ENCODE peak calls at places on chromosome 9, in seven cellular contexts. One of them, this sample, is unnamed. For H3K4me1, the result is how much of the 10 kb centered on the place peaks cover.

GRCh38 chr9:137448569-137448962 is 7.4 kb upstream of the ENTPD8 start:
- DNase-seq in left lung: no peak
- DNase-seq in PC-3: no peak
- DNase-seq in uterus: no peak
- DNase-seq in A549: no peak
- DNase-seq in adipocyte: no peak
- DNase-seq in adrenal gland: no peak
- DNase-seq in this sample: no peak

GRCh38 chr9:71271602-71272001 is 150.2 kb upstream of the TRPM3 start:
- DNase-seq in left lung: no peak
- DNase-seq in PC-3: no peak
- DNase-seq in uterus: no peak
- DNase-seq in A549: no peak
- DNase-seq in adipocyte: no peak
- DNase-seq in adrenal gland: no peak
- DNase-seq in this sample: no peak

GRCh38 chr9:81906656-81907055 is 21.6 kb upstream of the SPATA31D4 start:
- DNase-seq in left lung: no peak
- DNase-seq in PC-3: peak
- DNase-seq in uterus: no peak
- DNase-seq in A549: no peak
- DNase-seq in adipocyte: peak
- DNase-seq in adrenal gland: no peak
- DNase-seq in this sample: peak

GRCh38 chr9:126027566-126027965 is 280.4 kb downstream of the PBX3 start:
- DNase-seq in left lung: no peak
- DNase-seq in PC-3: no peak
- DNase-seq in uterus: no peak
- DNase-seq in A549: no peak
- DNase-seq in adipocyte: no peak
- DNase-seq in adrenal gland: no peak
- DNase-seq in this sample: no peak

GRCh38 chr9:1875921-1876448 is 139.2 kb upstream of the SMARCA2 start:
- DNase-seq in left lung: no peak
- DNase-seq in PC-3: no peak
- DNase-seq in uterus: no peak
- DNase-seq in A549: no peak
- DNase-seq in adipocyte: no peak
- DNase-seq in adrenal gland: no peak
- DNase-seq in this sample: no peak

GRCh38 chr9:93119703-93119952 is 14.4 kb downstream of the NINJ1 start:
- DNase-seq in left lung: no peak
- DNase-seq in PC-3: no peak
- DNase-seq in uterus: no peak
- DNase-seq in A549: no peak
- DNase-seq in adipocyte: no peak
- DNase-seq in adrenal gland: no peak
- DNase-seq in this sample: no peak

GRCh38 chr9:76425677-76426453 is 31.6 kb upstream of the RFK start:
- DNase-seq in left lung: no peak
- DNase-seq in PC-3: no peak
- DNase-seq in uterus: no peak
- DNase-seq in A549: no peak
- DNase-seq in adipocyte: no peak
- DNase-seq in adrenal gland: no peak
- DNase-seq in this sample: no peak

GRCh38 chr9:132609184-132609583 is 26.8 kb downstream of the BARHL1 start:
- DNase-seq in left lung: no peak
- DNase-seq in PC-3: no peak
- DNase-seq in uterus: no peak
- DNase-seq in A549: no peak
- DNase-seq in adipocyte: no peak
- DNase-seq in adrenal gland: no peak
- DNase-seq in this sample: no peak

GRCh38 chr9:16131269-16131668 is 578.4 kb downstream of the CCDC171 start:
- DNase-seq in left lung: no peak
- DNase-seq in PC-3: peak
- DNase-seq in uterus: no peak
- DNase-seq in A549: peak
- DNase-seq in adipocyte: no peak
- DNase-seq in adrenal gland: no peak
- DNase-seq in this sample: peak

GRCh38 chr9:115989816-115990215 is 163.8 kb upstream of the PAPPA start:
- DNase-seq in left lung: no peak
- DNase-seq in PC-3: no peak
- DNase-seq in uterus: no peak
- DNase-seq in A549: no peak
- DNase-seq in adipocyte: no peak
- DNase-seq in adrenal gland: no peak
- DNase-seq in this sample: no peak

GRCh38 chr9:34957492-34958410 is at the start of gene PHF24:
- DNase-seq in left lung: no peak
- DNase-seq in PC-3: no peak
- DNase-seq in uterus: no peak
- DNase-seq in A549: no peak
- DNase-seq in adipocyte: peak
- DNase-seq in adrenal gland: no peak
- DNase-seq in this sample: no peak

GRCh38 chr9:99023831-99024230 is 80.1 kb downstream of the COL15A1 start:
- DNase-seq in left lung: no peak
- DNase-seq in PC-3: no peak
- DNase-seq in uterus: peak
- DNase-seq in A549: no peak
- DNase-seq in adipocyte: peak
- DNase-seq in adrenal gland: no peak
- DNase-seq in this sample: peak

GRCh38 chr9:24051587-24051986 is 225.5 kb upstream of the ELAVL2 start:
- DNase-seq in left lung: no peak
- DNase-seq in PC-3: peak
- DNase-seq in uterus: no peak
- DNase-seq in A549: no peak
- DNase-seq in adipocyte: no peak
- DNase-seq in adrenal gland: no peak
- DNase-seq in this sample: no peak

GRCh38 chr9:76868897-76869296 is 37.0 kb downstream of the PRUNE2 start:
- DNase-seq in left lung: no peak
- DNase-seq in PC-3: no peak
- DNase-seq in uterus: no peak
- DNase-seq in A549: no peak
- DNase-seq in adipocyte: no peak
- DNase-seq in adrenal gland: no peak
- DNase-seq in this sample: peak

GRCh38 chr9:31608413-31608812 is 776.0 kb upstream of the ACO1 start:
- DNase-seq in left lung: no peak
- DNase-seq in PC-3: peak
- DNase-seq in uterus: no peak
- DNase-seq in A549: no peak
- DNase-seq in adipocyte: peak
- DNase-seq in adrenal gland: no peak
- DNase-seq in this sample: peak

GRCh38 chr9:22097712-22098111 is 88.6 kb upstream of the CDKN2B start:
- DNase-seq in left lung: no peak
- DNase-seq in PC-3: peak
- DNase-seq in uterus: no peak
- DNase-seq in A549: no peak
- DNase-seq in adipocyte: peak
- DNase-seq in adrenal gland: peak
- DNase-seq in this sample: peak

GRCh38 chr9:74391816-74392215 is 105.3 kb upstream of the RORB start:
- DNase-seq in left lung: no peak
- DNase-seq in PC-3: no peak
- DNase-seq in uterus: no peak
- DNase-seq in A549: no peak
- DNase-seq in adipocyte: no peak
- DNase-seq in adrenal gland: no peak
- DNase-seq in this sample: no peak

GRCh38 chr9:93662952-93663572 is 86.7 kb downstream of the PHF2 start:
- DNase-seq in left lung: peak
- DNase-seq in PC-3: no peak
- DNase-seq in uterus: no peak
- DNase-seq in A549: no peak
- DNase-seq in adipocyte: no peak
- DNase-seq in adrenal gland: no peak
- DNase-seq in this sample: no peak

GRCh38 chr9:93209097-93209496 is 25.2 kb downstream of the WNK2 start:
- DNase-seq in left lung: no peak
- DNase-seq in PC-3: no peak
- DNase-seq in uterus: no peak
- DNase-seq in A549: no peak
- DNase-seq in adipocyte: no peak
- DNase-seq in adrenal gland: no peak
- DNase-seq in this sample: no peak

DNA sequence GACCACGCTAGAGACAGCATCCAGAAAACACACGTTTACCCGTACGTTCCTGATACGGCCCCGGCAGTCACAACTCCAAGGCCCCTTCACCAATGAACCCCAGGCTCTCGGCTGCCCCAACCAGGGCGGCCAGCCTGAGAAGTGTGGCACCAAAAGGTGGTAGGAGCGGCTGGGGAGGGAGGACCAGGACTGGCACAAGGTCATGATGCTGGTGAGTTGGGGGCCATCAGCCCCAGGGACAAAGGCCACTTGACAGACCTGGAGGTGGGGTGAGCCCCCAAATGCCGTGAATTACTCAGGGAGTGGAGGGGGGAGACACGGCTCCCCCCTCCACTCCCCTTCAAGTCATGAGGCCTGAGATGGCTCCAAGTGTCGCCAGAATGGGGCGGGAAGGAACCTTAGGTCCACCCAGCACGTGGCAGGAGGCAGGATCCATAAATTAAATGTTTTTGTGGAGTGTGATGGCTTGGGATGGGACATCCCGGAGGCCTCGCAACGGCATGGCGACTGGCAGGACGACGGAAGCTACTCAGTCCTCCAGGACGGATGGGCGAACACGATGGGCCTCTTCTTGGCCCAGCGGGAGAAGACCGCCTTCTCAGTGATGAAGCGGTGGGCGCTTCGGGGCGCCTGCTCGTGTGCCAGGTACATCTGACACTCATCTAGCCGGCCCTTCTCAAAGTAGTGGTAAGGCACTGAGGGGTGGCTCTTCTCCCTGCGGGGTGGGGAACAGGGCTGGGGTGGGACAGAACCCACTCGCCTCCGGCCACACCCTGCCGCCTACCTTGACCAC is 8.7 kb upstream of the ST6GALNAC6 start:
- DNase-seq in left lung: no peak
- DNase-seq in PC-3: no peak
- DNase-seq in uterus: no peak
- DNase-seq in A549: no peak
- DNase-seq in adipocyte: no peak
- DNase-seq in adrenal gland: no peak
- DNase-seq in this sample: no peak
- H3K4me1 ChIP-seq in left lung: half or more
- H3K4me1 ChIP-seq in PC-3: under half
- H3K4me1 ChIP-seq in uterus: under half
- H3K4me1 ChIP-seq in A549: under half
- H3K4me1 ChIP-seq in adipocyte: half or more
- H3K4me1 ChIP-seq in adrenal gland: under half
- H3K4me1 ChIP-seq in this sample: under half

GRCh38 chr9:133677126-133678010 is 41.2 kb downstream of the DBH start:
- DNase-seq in left lung: no peak
- DNase-seq in PC-3: no peak
- DNase-seq in uterus: no peak
- DNase-seq in A549: no peak
- DNase-seq in adipocyte: no peak
- DNase-seq in adrenal gland: no peak
- DNase-seq in this sample: no peak

GRCh38 chr9:133680250-133680975 is 44.2 kb downstream of the DBH start:
- DNase-seq in left lung: no peak
- DNase-seq in PC-3: no peak
- DNase-seq in uterus: no peak
- DNase-seq in A549: no peak
- DNase-seq in adipocyte: no peak
- DNase-seq in adrenal gland: no peak
- DNase-seq in this sample: no peak

GRCh38 chr9:133679466-133680051 is 43.4 kb downstream of the DBH start:
- DNase-seq in left lung: no peak
- DNase-seq in PC-3: no peak
- DNase-seq in uterus: peak
- DNase-seq in A549: no peak
- DNase-seq in adipocyte: no peak
- DNase-seq in adrenal gland: no peak
- DNase-seq in this sample: no peak

GRCh38 chr9:133680976-133681657 is 45.0 kb downstream of the DBH start:
- DNase-seq in left lung: no peak
- DNase-seq in PC-3: no peak
- DNase-seq in uterus: no peak
- DNase-seq in A549: no peak
- DNase-seq in adipocyte: no peak
- DNase-seq in adrenal gland: no peak
- DNase-seq in this sample: no peak

DNA sequence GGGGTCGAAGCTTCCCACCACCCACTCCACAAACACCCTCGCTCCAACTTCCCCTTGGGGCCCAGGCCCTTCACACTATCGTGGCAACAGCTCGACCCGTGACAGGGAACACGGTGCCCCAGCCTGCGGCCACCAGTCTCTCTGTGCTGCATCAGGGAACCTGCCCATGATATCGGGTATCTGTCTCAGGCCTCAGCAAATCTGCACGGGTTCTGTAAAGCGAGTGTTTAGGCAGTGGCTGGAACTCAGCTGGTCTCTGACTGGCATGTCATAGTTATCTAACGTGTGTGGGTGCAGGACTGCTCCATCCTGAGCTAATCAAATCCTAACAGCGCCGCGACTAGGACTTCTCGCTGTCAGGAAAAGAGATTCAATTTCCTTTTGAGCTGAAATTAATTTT is 42.9 kb downstream of the DBH start:
- DNase-seq in left lung: no peak
- DNase-seq in PC-3: no peak
- DNase-seq in uterus: no peak
- DNase-seq in A549: no peak
- DNase-seq in adipocyte: no peak
- DNase-seq in adrenal gland: no peak
- DNase-seq in this sample: no peak
- H3K4me1 ChIP-seq in left lung: under half
- H3K4me1 ChIP-seq in PC-3: under half
- H3K4me1 ChIP-seq in uterus: under half
- H3K4me1 ChIP-seq in A549: under half
- H3K4me1 ChIP-seq in adipocyte: under half
- H3K4me1 ChIP-seq in adrenal gland: under half
- H3K4me1 ChIP-seq in this sample: under half

DNA sequence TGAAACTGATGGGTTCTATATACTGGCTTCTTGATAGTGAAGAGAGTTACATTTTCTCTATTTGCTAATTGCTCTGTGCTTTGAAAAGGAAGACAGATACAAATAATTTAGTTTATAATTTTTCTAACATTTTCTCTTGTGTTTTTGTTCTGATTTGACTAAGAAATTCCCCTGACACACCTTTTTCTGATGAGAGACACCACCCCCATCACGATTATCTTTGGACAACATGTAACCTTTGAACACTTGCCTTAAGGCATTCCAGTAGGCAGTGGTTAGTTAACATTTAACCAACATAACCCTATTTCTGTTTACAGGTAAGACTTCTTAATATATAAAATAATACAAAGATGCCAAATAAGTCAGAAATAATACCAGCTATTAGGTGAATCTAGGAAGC is 4.1 kb upstream of the PTBP3 start:
- DNase-seq in left lung: no peak
- DNase-seq in PC-3: no peak
- DNase-seq in uterus: no peak
- DNase-seq in A549: peak
- DNase-seq in adipocyte: no peak
- DNase-seq in adrenal gland: no peak
- DNase-seq in this sample: no peak
- H3K4me1 ChIP-seq in left lung: under half
- H3K4me1 ChIP-seq in PC-3: under half
- H3K4me1 ChIP-seq in uterus: under half
- H3K4me1 ChIP-seq in A549: half or more
- H3K4me1 ChIP-seq in adipocyte: under half
- H3K4me1 ChIP-seq in adrenal gland: under half
- H3K4me1 ChIP-seq in this sample: under half

GRCh38 chr9:109252291-109252690 is 68.6 kb downstream of the EPB41L4B start:
- DNase-seq in left lung: no peak
- DNase-seq in PC-3: peak
- DNase-seq in uterus: no peak
- DNase-seq in A549: no peak
- DNase-seq in adipocyte: no peak
- DNase-seq in adrenal gland: no peak
- DNase-seq in this sample: no peak
- H3K4me1 ChIP-seq in left lung: under half
- H3K4me1 ChIP-seq in PC-3: half or more
- H3K4me1 ChIP-seq in uterus: under half
- H3K4me1 ChIP-seq in A549: half or more
- H3K4me1 ChIP-seq in adipocyte: half or more
- H3K4me1 ChIP-seq in adrenal gland: under half
- H3K4me1 ChIP-seq in this sample: under half